ENCODE peak calls at places on chromosome 17, in seven cellular contexts. O is omental fat pad; U is Ammon's horn; F is A172; T is stimulated activated CD8-positive, alpha-beta memory T cell treated with anti-CD3 and anti-CD28 coated beads, Interleukin-4, amount 100 ng/mL, for 1 hour; G is dorsolateral prefrontal cortex; Y is PC-3. Z is an unnamed sample.
A peak's percentile ranks its signal among the peaks of the same experiment; 100 is the strongest.

GRCh38 chr17:68381076-68381900 is 76.0 kb downstream of the WIPI1 start:
- DNase-seq in O (no peak), U (no peak), F (peak; percentile 80), T (no peak), G (no peak), Y (peak; percentile 98), Z (no peak)

GRCh38 chr17:13074026-13074425 is 56.2 kb upstream of the ELAC2 start:
- DNase-seq in O (no peak), U (no peak), F (peak; percentile 52), T (no peak), G (no peak), Y (peak; percentile 65), Z (no peak)

GRCh38 chr17:75681289-75681688 is 14.2 kb downstream of the SAP30BP start:
- DNase-seq in O (no peak), U (no peak), F (peak; percentile 56), T (no peak), G (no peak), Y (peak; percentile 60), Z (no peak)

GRCh38 chr17:59365383-59365981 is 34.0 kb downstream of the YPEL2 start:
- DNase-seq in O (no peak), U (peak; percentile 87), F (no peak), T (no peak), G (no peak), Y (no peak), Z (no peak)

GRCh38 chr17:36590082-36590481 is 1.6 kb upstream of the DHRS11 start:
- DNase-seq in O (no peak), U (no peak), F (no peak), T (no peak), G (no peak), Y (no peak), Z (no peak)

GRCh38 chr17:78014651-78015050 is 56.1 kb downstream of the TNRC6C start:
- DNase-seq in O (no peak), U (peak; percentile 66), F (no peak), T (no peak), G (no peak), Y (no peak), Z (no peak)

GRCh38 chr17:14330492-14330920 is 29.6 kb downstream of the HS3ST3B1 start:
- DNase-seq in O (no peak), U (no peak), F (no peak), T (no peak), G (no peak), Y (no peak), Z (no peak)

GRCh38 chr17:4449736-4450135 is 16.0 kb downstream of the SPNS3 start:
- DNase-seq in O (no peak), U (no peak), F (peak; percentile 62), T (no peak), G (no peak), Y (no peak), Z (no peak)